ENCODE peak calls at places on chromosomes 7 and 10, in ten cellular contexts. S is tibial artery, Q is cardiac fibroblast, Y is astrocyte of the spinal cord, W is spleen, P is endodermal cell, G is esophagus squamous epithelium, A is brain microvascular endothelial cell, X is GM06990, I is heart right ventricle. F is an unnamed sample.

GRCh38 chr7:130141858-130142653 is 63.1 kb downstream of the TMEM209 start:
- DNase-seq in S (no peak), Q (no peak), Y (no peak), W (no peak), P (peak; percentile 53), G (no peak), A (no peak), X (no peak), I (no peak), F (no peak)

GRCh38 chr10:52759154-52759553 is 13.4 kb downstream of the MBL2 start:
- DNase-seq in S (no peak), Q (no peak), Y (no peak), W (no peak), P (no peak), G (no peak), A (no peak), X (no peak), I (no peak), F (no peak)

GRCh38 chr10:89086801-89087513 is 96.4 kb downstream of the FAS start:
- DNase-seq in S (peak; percentile 81), Q (peak; percentile 100), Y (peak; percentile 91), W (peak; percentile 62), P (peak; percentile 69), G (no peak), A (peak; percentile 81), X (no peak), I (peak; percentile 85), F (peak; percentile 94)

GRCh38 chr7:915291-916218 is 38.9 kb downstream of the ADAP1 start:
- DNase-seq in S (no peak), Q (no peak), Y (no peak), W (peak; percentile 70), P (no peak), G (no peak), A (no peak), X (no peak), I (no peak), F (peak; percentile 25)

GRCh38 chr10:98272245-98272644 is 4.3 kb upstream of the LOXL4 start:
- DNase-seq in S (no peak), Q (no peak), Y (no peak), W (no peak), P (peak; percentile 46), G (no peak), A (no peak), X (no peak), I (no peak), F (no peak)

GRCh38 chr7:102966450-102966849 is 53.6 kb downstream of the LRRC17 start:
- DNase-seq in S (no peak), Q (no peak), Y (no peak), W (no peak), P (no peak), G (no peak), A (no peak), X (no peak), I (no peak), F (no peak)

GRCh38 chr7:157077986-157078644 is 60.6 kb upstream of the UBE3C start:
- DNase-seq in S (no peak), Q (peak; percentile 3), Y (no peak), W (peak; percentile 61), P (peak; percentile 74), G (no peak), A (peak; percentile 6), X (no peak), I (no peak), F (peak; percentile 13)

GRCh38 chr7:23373151-23374004 is 74.2 kb downstream of the MALSU1 start:
- DNase-seq in S (no peak), Q (peak; percentile 64), Y (peak; percentile 57), W (no peak), P (no peak), G (no peak), A (no peak), X (peak; percentile 75), I (no peak), F (no peak)

GRCh38 chr7:131527462-131527861 is 29.0 kb downstream of the PODXL start:
- DNase-seq in S (no peak), Q (no peak), Y (no peak), W (peak; percentile 17), P (no peak), G (no peak), A (no peak), X (no peak), I (no peak), F (no peak)

GRCh38 chr7:25985196-25985595 is 166.8 kb upstream of the NFE2L3 start:
- DNase-seq in S (no peak), Q (no peak), Y (no peak), W (no peak), P (no peak), G (no peak), A (no peak), X (no peak), I (no peak), F (no peak)

DNA sequence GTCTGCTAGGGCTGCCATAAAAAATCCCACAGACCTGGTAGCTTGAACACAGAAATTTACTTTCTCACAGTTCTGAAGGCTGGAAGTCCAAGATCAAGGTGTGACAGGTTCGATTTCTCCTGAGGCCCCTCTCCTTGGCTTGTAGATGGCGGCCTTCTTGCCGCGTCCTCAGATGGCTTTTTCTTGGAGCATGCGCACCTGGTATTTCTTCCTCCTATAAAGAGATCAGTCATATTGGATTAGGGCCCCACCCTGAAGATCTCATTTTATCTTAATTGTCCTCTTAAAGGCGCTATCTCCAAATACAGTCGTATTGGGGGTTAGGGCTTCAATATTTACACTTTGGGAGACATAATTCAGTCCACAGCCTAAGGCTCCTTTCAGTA is 118.2 kb upstream of the KMT2E start:
- DNase-seq in S (no peak), Q (no peak), Y (no peak), W (no peak), P (no peak), G (no peak), A (no peak), X (peak; percentile 20), I (no peak), F (no peak)
- H3K4me3 ChIP-seq in S (no peak overlapping the region), Q (no peak overlapping the region), Y (no peak overlapping the region), W (no peak overlapping the region), P (no peak overlapping the region), G (no peak overlapping the region), A (no peak overlapping the region), X (no peak overlapping the region), I (no peak overlapping the region), F (no peak overlapping the region)

DNA sequence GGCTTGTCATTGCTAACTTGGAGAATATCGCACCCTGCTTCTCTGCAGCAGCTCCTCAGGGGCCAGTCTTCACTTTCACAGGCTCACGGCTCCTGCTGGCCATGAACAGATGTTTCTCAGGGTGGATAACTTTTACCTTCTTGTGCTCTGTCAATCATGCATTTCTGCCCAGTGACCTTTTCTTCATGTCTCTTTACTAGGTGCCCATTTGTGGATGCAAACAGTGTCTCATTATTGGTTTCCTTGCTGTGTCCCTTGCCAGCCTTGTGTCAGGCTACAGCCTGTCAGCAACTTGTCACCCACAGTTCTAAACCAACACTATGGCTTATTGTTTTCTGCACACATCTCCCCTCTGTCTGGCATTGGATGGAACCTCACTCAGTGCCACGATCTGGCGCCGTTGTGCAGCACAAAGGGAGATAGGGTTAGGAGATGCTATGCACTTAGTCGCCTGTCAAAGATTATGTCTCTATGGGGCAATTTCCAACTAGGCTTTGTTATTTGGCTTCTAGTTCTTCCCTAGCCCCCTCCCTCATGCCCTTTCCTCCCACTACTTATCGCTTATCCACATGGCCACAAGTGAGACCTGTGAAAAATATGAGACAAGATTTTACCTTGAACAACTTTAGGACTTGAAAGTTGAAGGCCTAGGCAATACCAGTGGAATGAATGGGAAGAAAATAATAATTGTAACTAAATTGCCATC is 45.7 kb upstream of the NXPH1 start:
- DNase-seq in S (no peak), Q (no peak), Y (no peak), W (no peak), P (no peak), G (no peak), A (no peak), X (peak; percentile 22), I (no peak), F (no peak)
- H3K4me3 ChIP-seq in S (no peak overlapping the region), Q (no peak overlapping the region), Y (no peak overlapping the region), W (no peak overlapping the region), P (no peak overlapping the region), G (no peak overlapping the region), A (no peak overlapping the region), X (peak overlapping the region; percentile 22), I (no peak overlapping the region), F (no peak overlapping the region)

DNA sequence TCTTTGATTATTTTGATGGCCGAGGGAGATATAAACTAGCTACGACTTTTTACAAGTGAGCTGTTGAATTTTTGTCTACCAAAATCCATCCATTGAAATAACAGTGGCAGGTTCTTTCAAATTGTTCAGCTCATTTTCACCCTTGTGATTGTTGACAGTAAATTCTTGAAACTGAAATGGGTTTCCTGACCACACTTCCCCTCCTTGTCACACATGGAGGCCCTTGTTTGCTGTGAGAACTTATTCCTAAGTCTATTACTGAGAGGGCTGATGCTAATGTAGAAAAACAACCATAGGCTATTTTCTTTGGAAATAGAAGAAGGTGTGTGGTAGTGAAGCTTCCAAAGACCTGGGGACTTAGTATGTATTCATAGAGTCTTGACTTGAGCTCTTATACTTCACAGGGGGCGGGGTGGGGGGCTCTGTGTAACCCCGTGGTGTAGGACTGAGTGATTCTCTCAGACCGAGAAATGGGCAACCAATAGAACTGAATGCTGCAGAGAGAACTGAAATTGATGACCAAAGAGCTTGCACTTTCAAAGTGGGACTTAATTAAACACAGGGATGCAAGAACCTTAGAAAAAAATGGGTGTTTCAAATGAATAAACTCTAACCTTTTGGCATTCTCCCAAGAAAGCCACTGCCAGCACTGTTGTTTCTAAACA is 718.9 kb downstream of the CCSER2 start:
- DNase-seq in S (no peak), Q (no peak), Y (no peak), W (no peak), P (no peak), G (no peak), A (no peak), X (no peak), I (no peak), F (no peak)
- H3K4me3 ChIP-seq in S (no peak overlapping the region), Q (no peak overlapping the region), Y (no peak overlapping the region), W (no peak overlapping the region), P (no peak overlapping the region), G (no peak overlapping the region), A (no peak overlapping the region), X (no peak overlapping the region), I (no peak overlapping the region), F (no peak overlapping the region)

GRCh38 chr10:515674-516073 is 173.8 kb downstream of the DIP2C start:
- DNase-seq in S (no peak), Q (no peak), Y (no peak), W (no peak), P (no peak), G (no peak), A (no peak), X (no peak), I (no peak), F (no peak)

GRCh38 chr10:516766-517165 is 172.7 kb downstream of the DIP2C start:
- DNase-seq in S (no peak), Q (no peak), Y (no peak), W (peak; percentile 49), P (no peak), G (no peak), A (no peak), X (no peak), I (no peak), F (no peak)

GRCh38 chr10:513393-513792 is 176.1 kb downstream of the DIP2C start:
- DNase-seq in S (no peak), Q (no peak), Y (no peak), W (peak; percentile 72), P (no peak), G (no peak), A (no peak), X (peak; percentile 35), I (no peak), F (no peak)

GRCh38 chr10:511849-512191 is 177.6 kb downstream of the DIP2C start:
- DNase-seq in S (no peak), Q (no peak), Y (no peak), W (peak; percentile 30), P (no peak), G (no peak), A (no peak), X (no peak), I (no peak), F (no peak)

GRCh38 chr10:514137-514671 is 175.3 kb downstream of the DIP2C start:
- DNase-seq in S (no peak), Q (no peak), Y (no peak), W (peak; percentile 65), P (no peak), G (no peak), A (no peak), X (no peak), I (no peak), F (no peak)
- H3K4me3 ChIP-seq in S (no peak overlapping the region), Q (no peak overlapping the region), Y (no peak overlapping the region), W (no peak overlapping the region), P (no peak overlapping the region), G (no peak overlapping the region), A (no peak overlapping the region), X (peak overlapping the region; percentile 51), I (no peak overlapping the region), F (no peak overlapping the region)

F was measured in choroid plexus epithelial cell.